ENCODE peak calls at places on chromosomes 5 and 9, in eight cellular contexts. Y is osteocyte; X is T1000; S is astrocyte; J is CD8-positive, alpha-beta T cell; A is stimulated activated CD8-positive, alpha-beta memory T cell treated with anti-CD3 and anti-CD28 coated beads, Interleukin-12 subunit alpha, Interleukin-12 subunit beta, amount 100 ng/mL, for 1 hour; Q is activated CD4-positive, alpha-beta T cell treated with anti-CD3 and anti-CD28 coated beads for 1 hour; D is thoracic aorta. N is an unnamed sample.
A peak's percentile ranks its signal among the peaks of the same experiment; 100 is the strongest.

GRCh38 chr9:89842267-89842768 is 237.5 kb downstream of the GADD45G start:
- DNase-seq in Q (no peak), S (no peak), Y (no peak), X (no peak), A (no peak), J (no peak), D (no peak), N (no peak)

GRCh38 chr9:14043491-14043890 is 270.4 kb downstream of the NFIB start:
- DNase-seq in A (no peak), X (no peak), D (no peak), S (no peak), J (no peak), Y (no peak), Q (no peak), N (no peak)

GRCh38 chr9:128191406-128192046 is at the start of gene CIZ1:
- DNase-seq in Q (peak; percentile 58), J (peak; percentile 75), S (peak; percentile 63), A (peak; percentile 57), X (peak; percentile 56), D (no peak), Y (peak; percentile 92), N (peak; percentile 81)

GRCh38 chr9:114824130-114824529 is 18.3 kb upstream of the TNFSF15 start:
- DNase-seq in J (no peak), D (no peak), Y (no peak), X (no peak), A (no peak), S (peak; percentile 76), Q (no peak), N (peak; percentile 84)

GRCh38 chr5:52657231-52657645 is 130.5 kb upstream of the ITGA1 start:
- DNase-seq in X (no peak), Y (no peak), A (no peak), Q (no peak), S (peak; percentile 26), D (no peak), J (no peak), N (peak; percentile 55)

GRCh38 chr5:179211076-179211475 is 134.2 kb downstream of the ADAMTS2 start:
- DNase-seq in J (no peak), Y (no peak), Q (no peak), X (no peak), A (no peak), S (no peak), D (no peak), N (no peak)

GRCh38 chr9:137312852-137313325 is 10.8 kb upstream of the NRARP start:
- DNase-seq in X (no peak), D (no peak), Y (no peak), J (no peak), Q (no peak), S (no peak), A (no peak), N (no peak)

GRCh38 chr5:97499605-97500004 is 316.6 kb upstream of the RIOK2 start:
- DNase-seq in X (no peak), Q (no peak), S (peak; percentile 18), A (no peak), Y (no peak), D (no peak), J (no peak), N (no peak)

GRCh38 chr5:150615141-150615699 is 25.2 kb upstream of the SYNPO start:
- DNase-seq in J (no peak), X (no peak), D (no peak), Q (no peak), A (no peak), S (peak; percentile 83), Y (no peak), N (peak; percentile 62)

GRCh38 chr9:124871156-124871561 is 9.2 kb downstream of the ARPC5L start:
- DNase-seq in A (no peak), S (no peak), Q (no peak), X (no peak), J (no peak), D (no peak), Y (no peak), N (no peak)

GRCh38 chr5:172150514-172151425 is 37.3 kb downstream of the STK10 start:
- DNase-seq in X (no peak), A (no peak), S (no peak), Q (no peak), Y (no peak), D (no peak), J (peak; percentile 32), N (no peak)

GRCh38 chr9:128392302-128393152 is 21.4 kb downstream of the URM1 start:
- DNase-seq in Q (no peak), X (no peak), Y (no peak), S (no peak), D (no peak), A (no peak), J (no peak), N (no peak)

GRCh38 chr5:40853632-40854192 is 12.5 kb downstream of the CARD6 start:
- DNase-seq in Y (no peak), S (no peak), A (no peak), Q (no peak), D (no peak), J (no peak), X (no peak), N (no peak)

GRCh38 chr5:42836070-42836769 is 24.5 kb upstream of the SELENOP start:
- DNase-seq in Y (no peak), A (no peak), S (no peak), D (no peak), Q (no peak), J (no peak), X (no peak), N (no peak)

N was measured in iris pigment epithelial cell.